ENCODE peak calls at places on chromosomes 5 and 9, in four cellular contexts. L, B, K and P are unnamed samples.

GRCh38 chr9:111957856-111958631 is 61.4 kb downstream of the UGCG start:
- DNase-seq in L (peak; percentile 99), B (peak; percentile 96), K (peak; percentile 63), P (peak; percentile 99)

GRCh38 chr5:42656661-42657035 is 100.0 kb upstream of the CCDC152 start:
- DNase-seq in L (no peak), B (peak; percentile 4), K (no peak), P (no peak)

GRCh38 chr9:23887781-23888180 is 61.7 kb upstream of the ELAVL2 start:
- DNase-seq in L (no peak), B (no peak), K (no peak), P (no peak)

GRCh38 chr5:16953729-16954128 is 17.6 kb upstream of the MYO10 start:
- DNase-seq in L (no peak), B (no peak), K (no peak), P (no peak)

GRCh38 chr5:139413153-139413552 is 9.3 kb upstream of the SPATA24 start:
- DNase-seq in L (no peak), B (no peak), K (no peak), P (no peak)

GRCh38 chr5:141303756-141304155 is at the start of gene SLC25A2:
- DNase-seq in L (no peak), B (no peak), K (no peak), P (no peak)

GRCh38 chr5:59522201-59522831 is 371.2 kb downstream of the PDE4D start:
- DNase-seq in L (no peak), B (peak; percentile 81), K (no peak), P (peak; percentile 25)

GRCh38 chr5:14038341-14038959 is 94.0 kb upstream of the DNAH5 start:
- DNase-seq in L (peak; percentile 97), B (peak; percentile 61), K (no peak), P (peak; percentile 89)

GRCh38 chr5:113221294-113222176 is 213.3 kb downstream of the TSSK1B start:
- DNase-seq in L (peak; percentile 31), B (no peak), K (no peak), P (peak; percentile 47)

GRCh38 chr5:107169871-107170270 is 500.9 kb downstream of the EFNA5 start:
- DNase-seq in L (no peak), B (no peak), K (no peak), P (no peak)
- H3K4me2 ChIP-seq in L (no peak overlapping the region), B (no peak overlapping the region), K (no peak overlapping the region), P (no peak overlapping the region)

GRCh38 chr5:137415231-137415681 is 83.9 kb downstream of the SPOCK1 start:
- DNase-seq in L (peak; percentile 70), B (peak; percentile 75), K (no peak), P (peak; percentile 94)
- H3K4me2 ChIP-seq in L (peak overlapping the region; percentile 39), B (peak overlapping the region; percentile 60), K (no peak overlapping the region), P (peak overlapping the region; percentile 82)

GRCh38 chr9:108933641-108934322 is at the start of gene ELP1:
- DNase-seq in L (peak; percentile 94), B (peak; percentile 94), K (peak; percentile 97), P (peak; percentile 91)
- H3K4me2 ChIP-seq in L (peak within 1 kb of the TSS; percentile 94), B (peak within 1 kb of the TSS; percentile 80), K (peak within 1 kb of the TSS; percentile 85), P (peak within 1 kb of the TSS; percentile 94)

DNA sequence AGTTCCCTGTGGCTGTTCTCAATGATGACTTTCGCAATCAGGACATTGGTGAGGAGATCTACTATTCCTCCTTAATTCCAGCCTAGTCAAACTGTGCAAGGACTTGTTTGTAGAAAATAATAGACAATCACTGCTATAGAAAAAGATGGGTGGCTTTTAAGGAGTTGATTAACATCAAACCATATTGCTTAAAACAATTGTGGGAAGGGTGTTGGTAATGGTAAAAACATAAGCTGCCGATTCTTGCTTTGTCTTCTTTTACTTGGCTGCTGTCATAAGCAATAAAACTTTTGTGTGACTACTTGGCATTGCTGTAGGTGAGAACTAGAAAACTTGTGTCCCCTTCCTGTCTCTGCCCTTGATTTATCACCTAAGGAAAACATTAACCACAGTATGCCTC is 561.2 kb upstream of the SEMA6A start:
- DNase-seq in L (no peak), B (no peak), K (no peak), P (no peak)
- H3K4me2 ChIP-seq in L (no peak overlapping the region), B (no peak overlapping the region), K (no peak overlapping the region), P (no peak overlapping the region)

DNA sequence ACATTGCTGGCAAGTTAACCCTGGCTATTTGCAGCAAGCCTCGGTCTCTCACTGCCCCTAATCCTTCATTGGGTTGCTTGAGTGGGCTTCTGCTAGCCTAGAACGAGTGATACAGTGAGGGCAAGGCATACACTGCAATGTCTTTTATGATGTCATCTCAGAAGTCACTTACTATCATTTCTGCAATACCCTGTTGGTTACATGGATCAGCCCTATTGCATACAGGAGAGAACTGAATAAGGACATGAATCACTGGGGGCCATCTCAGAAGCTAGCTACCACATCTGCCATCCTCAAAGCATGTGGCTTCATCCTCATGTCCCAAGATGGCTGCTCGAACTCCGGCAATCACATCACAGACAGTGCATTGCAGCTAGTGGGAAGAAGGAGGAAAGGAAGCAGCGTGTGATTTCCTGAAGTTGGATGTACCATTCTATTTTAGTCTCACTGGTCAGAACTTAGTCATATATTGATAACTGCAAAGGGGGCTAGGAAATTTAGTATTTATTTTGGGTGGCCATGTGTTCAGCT is 33.3 kb upstream of the CDKN2AIPNL start:
- DNase-seq in L (no peak), B (no peak), K (no peak), P (no peak)
- H3K4me2 ChIP-seq in L (no peak overlapping the region), B (no peak overlapping the region), K (no peak overlapping the region), P (no peak overlapping the region)

DNA sequence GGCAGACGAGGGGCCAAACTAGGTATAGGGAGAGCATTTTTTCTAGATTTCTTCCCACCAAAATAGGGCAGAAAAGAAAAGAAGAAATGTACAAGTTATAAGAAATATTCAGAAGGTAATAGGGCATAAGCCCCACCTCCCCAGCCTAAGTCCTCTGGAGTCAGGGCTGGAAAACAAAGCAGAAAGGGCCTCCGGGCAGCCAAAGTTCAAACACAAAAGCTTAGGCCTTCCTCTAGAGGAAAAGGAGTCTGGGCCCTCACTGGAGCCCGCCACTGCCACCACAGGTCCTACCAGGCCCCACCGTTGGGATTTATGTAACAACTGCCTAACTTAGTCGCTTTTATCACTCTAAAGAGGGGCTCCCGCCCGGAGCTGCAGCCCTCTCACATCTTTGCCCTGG is 27.6 kb downstream of the TBC1D2 start:
- DNase-seq in L (no peak), B (no peak), K (no peak), P (no peak)
- H3K4me2 ChIP-seq in L (no peak overlapping the region), B (no peak overlapping the region), K (no peak overlapping the region), P (no peak overlapping the region)

GRCh38 chr5:122126711-122127385 is 2.5 kb upstream of the ZNF474 start:
- DNase-seq in L (peak; percentile 30), B (no peak), K (no peak), P (peak; percentile 41)
- H3K4me2 ChIP-seq in L (peak overlapping the region; percentile 74), B (no peak overlapping the region), K (no peak overlapping the region), P (peak overlapping the region; percentile 59)

GRCh38 chr9:89177021-89177400 is 1.6 kb downstream of the SHC3 start:
- DNase-seq in L (peak; percentile 58), B (no peak), K (no peak), P (peak; percentile 59)

GRCh38 chr9:89177401-89178161 is 1.0 kb downstream of the SHC3 start:
- DNase-seq in L (no peak), B (no peak), K (no peak), P (peak; percentile 18)

GRCh38 chr9:89178162-89179120 is at the start of gene SHC3:
- DNase-seq in L (peak; percentile 75), B (no peak), K (no peak), P (peak; percentile 73)

GRCh38 chr9:89179920-89180667 is 1.5 kb upstream of the SHC3 start:
- DNase-seq in L (peak; percentile 97), B (peak; percentile 93), K (no peak), P (peak; percentile 95)

DNA sequence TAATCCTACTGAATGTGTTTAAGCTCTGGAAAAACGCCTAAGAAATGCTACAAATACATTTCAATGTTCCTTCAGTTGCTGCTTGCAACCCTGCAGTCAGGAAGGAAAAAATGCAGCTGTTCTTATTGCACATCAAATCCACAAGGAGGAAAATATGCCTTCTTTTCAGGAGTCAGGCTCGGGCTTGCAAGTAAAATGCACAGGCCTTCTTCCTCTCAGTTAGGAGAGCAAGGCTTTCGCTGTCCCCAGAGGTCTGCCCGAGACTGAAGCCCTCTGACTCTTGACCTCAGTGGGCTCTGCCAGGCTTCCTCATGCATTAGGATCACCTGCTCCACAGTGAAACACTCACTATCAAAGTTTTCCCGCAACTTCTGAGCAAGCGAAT is 909 bp upstream of the SHC3 start:
- DNase-seq in L (peak; percentile 68), B (no peak), K (no peak), P (peak; percentile 60)
- H3K4me2 ChIP-seq in L (peak overlapping the region; percentile 90), B (peak overlapping the region; percentile 84), K (no peak overlapping the region), P (peak overlapping the region; percentile 92)

DNA sequence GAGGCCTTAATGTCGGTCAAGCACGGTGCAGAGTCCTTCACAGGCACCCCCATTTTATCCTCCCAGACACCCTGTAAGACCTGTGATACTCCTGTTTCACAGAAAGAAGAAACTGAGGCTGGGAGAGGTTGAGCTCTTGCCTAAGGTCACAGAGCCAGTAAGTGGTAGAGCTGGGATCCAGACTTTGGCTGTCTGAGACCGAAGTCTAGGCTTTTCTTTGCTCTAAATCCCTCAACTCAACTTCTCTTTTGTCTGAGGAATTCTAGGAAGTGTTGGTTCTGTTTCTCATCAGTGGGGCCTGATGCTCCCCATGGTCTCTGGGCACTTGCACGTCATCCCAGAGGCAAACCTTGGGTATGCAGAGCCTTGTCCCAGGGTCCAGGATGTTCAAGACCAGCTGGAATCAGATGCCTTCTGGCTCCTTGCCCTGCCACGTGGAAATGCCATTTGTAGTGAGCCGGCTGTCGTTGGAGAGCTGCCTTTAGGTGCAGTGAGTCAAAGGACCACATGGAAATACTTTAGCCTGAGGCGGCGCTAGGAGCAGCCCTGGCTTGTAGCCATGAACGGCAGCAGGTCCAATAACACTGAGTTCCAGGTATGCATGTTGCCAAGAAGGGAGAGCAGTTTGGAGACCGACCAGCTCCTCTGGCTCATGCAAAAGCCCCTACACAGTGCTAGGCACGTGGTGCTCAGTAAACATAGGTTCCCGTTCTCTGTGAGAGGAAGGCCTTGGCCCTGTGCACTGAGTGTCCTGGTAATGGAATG is 9.2 kb downstream of the DCANP1 start:
- DNase-seq in L (peak; percentile 96), B (peak; percentile 56), K (no peak), P (peak; percentile 91)
- H3K4me2 ChIP-seq in L (no peak overlapping the region), B (no peak overlapping the region), K (no peak overlapping the region), P (peak overlapping the region; percentile 56)